ENCODE peak calls at places on chromosomes 6 and 20, in five cellular contexts. C, P, K, D and R are unnamed samples.

GRCh38 chr6:44556046-44556445 is 168.5 kb downstream of the CDC5L start:
- DNase-seq in D (no peak), K (no peak), C (no peak), P (no peak), R (no peak)

GRCh38 chr6:143958839-143959399 is 49.1 kb downstream of the PLAGL1 start:
- DNase-seq in D (no peak), P (no peak), C (no peak), K (no peak), R (no peak)

GRCh38 chr20:63491078-63491477 is 7.8 kb downstream of the EEF1A2 start:
- DNase-seq in C (no peak), P (no peak), D (no peak), K (no peak), R (no peak)

GRCh38 chr6:39313526-39314272 is 520 bp downstream of the KCNK17 start:
- DNase-seq in K (no peak), P (no peak), D (peak; percentile 13), C (no peak), R (no peak)

GRCh38 chr6:55925292-55925691 is 49.9 kb upstream of the BMP5 start:
- DNase-seq in C (no peak), D (no peak), P (no peak), K (no peak), R (peak; percentile 80)

GRCh38 chr6:116447052-116447451 is 14.1 kb upstream of the CALHM6 start:
- DNase-seq in D (no peak), K (no peak), P (no peak), C (no peak), R (no peak)

GRCh38 chr6:21227486-21227885 is 366.1 kb upstream of the SOX4 start:
- DNase-seq in C (no peak), K (no peak), P (no peak), D (no peak), R (no peak)

GRCh38 chr20:43243672-43244269 is 54.1 kb upstream of the PTPRT start:
- DNase-seq in K (no peak), P (no peak), C (no peak), D (no peak), R (no peak)